ENCODE peak calls at places on chromosomes 12 and 14, in five cellular contexts. E is A549, O is H1, F is K562, Q is HepG2. B is an unnamed sample.

GRCh38 chr12:5533368-5533767 is 101.5 kb downstream of the NTF3 start:
- DNase-seq in E (no peak), O (no peak), F (no peak), Q (no peak), B (no peak)

GRCh38 chr14:21057803-21058675 is at the start of gene RNASE8:
- DNase-seq in E (no peak), O (no peak), F (no peak), Q (no peak), B (no peak)

GRCh38 chr12:49776413-49776812 is 35.1 kb downstream of the TMBIM6 start:
- DNase-seq in E (peak; percentile 83), O (peak; percentile 60), F (peak; percentile 78), Q (peak; percentile 66), B (peak; percentile 68)

GRCh38 chr12:122950276-122950675 is 16.0 kb downstream of the ABCB9 start:
- DNase-seq in E (no peak), O (no peak), F (no peak), Q (no peak), B (no peak)

GRCh38 chr12:19190292-19191031 is 60.9 kb downstream of the PLEKHA5 start:
- DNase-seq in E (no peak), O (no peak), F (no peak), Q (no peak), B (peak; percentile 87)

GRCh38 chr14:80567905-80568512 is 356.7 kb upstream of the DIO2 start:
- DNase-seq in E (no peak), O (no peak), F (no peak), Q (no peak), B (no peak)

GRCh38 chr14:81246561-81247270 is 26.0 kb upstream of the GTF2A1 start:
- DNase-seq in E (no peak), O (no peak), F (no peak), Q (no peak), B (no peak)

GRCh38 chr12:39412210-39412609 is 30.7 kb downstream of the KIF21A start:
- DNase-seq in E (no peak), O (peak; percentile 29), F (no peak), Q (no peak), B (no peak)

GRCh38 chr14:23403908-23404307 is 4.2 kb downstream of the MYH6 start:
- DNase-seq in E (no peak), O (no peak), F (no peak), Q (no peak), B (no peak)

GRCh38 chr14:81206115-81206514 is 14.6 kb downstream of the GTF2A1 start:
- DNase-seq in E (no peak), O (no peak), F (no peak), Q (peak; percentile 3), B (no peak)

GRCh38 chr12:56223571-56224101 is 506 bp upstream of the NABP2 start:
- DNase-seq in E (no peak), O (no peak), F (no peak), Q (no peak), B (no peak)

GRCh38 chr14:50064993-50065392 is 51.4 kb downstream of the VCPKMT start:
- DNase-seq in E (no peak), O (no peak), F (no peak), Q (no peak), B (no peak)

GRCh38 chr14:104253901-104254353 is 115.5 kb downstream of the KIF26A start:
- DNase-seq in E (no peak), O (no peak), F (no peak), Q (no peak), B (no peak)

GRCh38 chr12:107645630-107646333 is 39.8 kb upstream of the PWP1 start:
- DNase-seq in E (no peak), O (no peak), F (no peak), Q (no peak), B (peak; percentile 85)

GRCh38 chr14:105745433-105746123 is 219.2 kb downstream of the TMEM121 start:
- DNase-seq in E (no peak), O (no peak), F (no peak), Q (no peak), B (no peak)

GRCh38 chr12:131869871-131870418 is 24.5 kb upstream of the ULK1 start:
- DNase-seq in E (peak; percentile 89), O (no peak), F (no peak), Q (no peak), B (peak; percentile 25)

GRCh38 chr14:32731249-32731648 is 207.4 kb upstream of the NPAS3 start:
- DNase-seq in E (no peak), O (no peak), F (no peak), Q (no peak), B (no peak)

GRCh38 chr14:68397371-68397779 is 395.5 kb downstream of the ZFP36L1 start:
- DNase-seq in E (no peak), O (no peak), F (no peak), Q (peak; percentile 43), B (no peak)

GRCh38 chr12:89138048-89138852 is 214.1 kb downstream of the DUSP6 start:
- DNase-seq in E (no peak), O (no peak), F (no peak), Q (no peak), B (no peak)

GRCh38 chr12:124259168-124260066 is 35.5 kb upstream of the RFLNA start:
- DNase-seq in E (no peak), O (no peak), F (peak; percentile 85), Q (no peak), B (no peak)

GRCh38 chr12:101759396-101760047 is 20.3 kb upstream of the SYCP3 start:
- DNase-seq in E (peak; percentile 43), O (no peak), F (peak; percentile 47), Q (peak; percentile 39), B (peak; percentile 33)

GRCh38 chr12:93048646-93049045 is 119.6 kb upstream of the EEA1 start:
- DNase-seq in E (no peak), O (no peak), F (no peak), Q (peak; percentile 84), B (no peak)

GRCh38 chr14:100573009-100573756 is 14.0 kb downstream of the BEGAIN start:
- DNase-seq in E (no peak), O (no peak), F (no peak), Q (no peak), B (no peak)

GRCh38 chr12:26937443-26937862 is 328 bp downstream of the INTS13 start:
- DNase-seq in E (no peak), O (no peak), F (no peak), Q (no peak), B (no peak)

GRCh38 chr14:83164591-83164990 is 1630.9 kb upstream of the SEL1L start:
- DNase-seq in E (no peak), O (no peak), F (no peak), Q (no peak), B (no peak)

GRCh38 chr12:123139926-123140674 is 10.8 kb downstream of the PITPNM2 start:
- DNase-seq in E (no peak), O (no peak), F (peak; percentile 38), Q (peak; percentile 61), B (peak; percentile 24)

GRCh38 chr12:109241936-109242335 is 67.1 kb downstream of the FOXN4 start:
- DNase-seq in E (no peak), O (no peak), F (no peak), Q (no peak), B (no peak)

GRCh38 chr14:104051092-104051813 is 34.2 kb upstream of the ASPG start:
- DNase-seq in E (no peak), O (no peak), F (no peak), Q (no peak), B (no peak)

GRCh38 chr12:92927055-92927435 is 2.0 kb downstream of the EEA1 start:
- DNase-seq in E (no peak), O (no peak), F (no peak), Q (peak; percentile 29), B (peak; percentile 41)

GRCh38 chr12:45669762-45670161 is 59.7 kb upstream of the ARID2 start:
- DNase-seq in E (no peak), O (no peak), F (no peak), Q (no peak), B (no peak)

GRCh38 chr12:106296179-106296877 is 6.2 kb upstream of the TCP11L2 start:
- DNase-seq in E (peak; percentile 39), O (no peak), F (no peak), Q (peak; percentile 80), B (no peak)

GRCh38 chr14:72739446-72740405 is 154.2 kb downstream of the DPF3 start:
- DNase-seq in E (no peak), O (no peak), F (no peak), Q (no peak), B (no peak)

GRCh38 chr14:23148596-23149249 is 29.7 kb upstream of the CEBPE start:
- DNase-seq in E (no peak), O (no peak), F (no peak), Q (no peak), B (no peak)

GRCh38 chr12:115979851-115980250 is 297.6 kb downstream of the MED13L start:
- DNase-seq in E (no peak), O (no peak), F (no peak), Q (no peak), B (no peak)

GRCh38 chr12:93019240-93019910 is 90.3 kb upstream of the EEA1 start:
- DNase-seq in E (no peak), O (no peak), F (no peak), Q (no peak), B (no peak)

GRCh38 chr12:81585787-81586186 is 173.4 kb downstream of the PPFIA2 start:
- DNase-seq in E (no peak), O (no peak), F (no peak), Q (no peak), B (no peak)

DNA sequence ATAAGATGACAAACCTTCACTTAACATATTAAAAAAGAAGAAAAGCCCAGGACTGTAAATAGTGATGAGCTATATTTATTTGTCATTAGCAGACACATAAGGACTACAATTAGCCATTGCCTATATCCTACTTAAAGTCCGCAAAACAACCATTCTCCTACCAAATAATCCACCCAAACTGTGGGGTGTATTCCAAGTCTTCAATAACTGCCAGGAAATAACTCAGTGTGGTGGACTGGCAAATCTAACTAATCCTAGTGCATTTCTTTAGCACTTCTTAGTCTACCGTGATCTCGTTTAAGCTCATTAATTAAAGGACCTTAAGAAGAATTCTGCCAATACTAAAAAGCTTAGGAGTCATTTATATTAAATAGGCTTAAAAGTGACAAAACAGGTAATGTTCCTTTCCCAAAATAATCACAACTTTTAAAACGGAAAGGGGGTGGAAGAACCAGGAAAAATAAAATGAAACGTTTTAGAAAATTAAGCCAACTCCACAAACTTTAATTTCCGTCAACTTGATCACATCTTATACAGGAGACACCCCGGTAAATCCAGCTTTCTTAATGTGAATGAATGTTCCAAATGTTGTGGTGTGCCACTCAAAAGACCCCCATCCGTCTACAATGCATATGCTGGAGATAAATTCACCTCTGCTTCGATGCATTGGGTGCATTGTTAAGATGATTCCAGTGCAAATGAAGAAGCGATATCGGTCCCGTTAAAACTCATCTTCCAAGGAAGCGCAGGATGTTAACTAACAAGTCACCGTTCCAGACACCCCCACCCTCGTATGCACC is 1.7 kb downstream of the NOVA1 start:
- DNase-seq in E (no peak), O (no peak), F (no peak), Q (no peak), B (peak; percentile 13)
- H3K4me3 ChIP-seq in E (peak overlapping the region; percentile 60), O (peak overlapping the region; percentile 92), F (no peak overlapping the region), Q (no peak overlapping the region), B (peak overlapping the region; percentile 98)

GRCh38 chr14:37093364-37093763 is 79.0 kb downstream of the SLC25A21 start:
- DNase-seq in E (no peak), O (no peak), F (no peak), Q (no peak), B (no peak)
- TF ChIP-seq JUN in E (no peak), O (no peak), F (no peak), Q (no peak), B (no peak)

GRCh38 chr14:70357985-70358384 is 1.5 kb downstream of the COX16 start:
- DNase-seq in E (no peak), O (no peak), F (no peak), Q (no peak), B (no peak)
- H3K4me3 ChIP-seq in E (peak overlapping the region; percentile 70), O (no peak overlapping the region), F (no peak overlapping the region), Q (peak overlapping the region; percentile 74), B (no peak overlapping the region)

GRCh38 chr12:120067084-120067869 is 49.3 kb downstream of the RAB35 start:
- DNase-seq in E (no peak), O (no peak), F (no peak), Q (no peak), B (no peak)
- TF ChIP-seq JUN in E (no peak), O (no peak), F (no peak), Q (no peak), B (no peak)